ENCODE peak calls at places on chromosome 21, in ten cellular contexts. V is endothelial cell; J is activated naive CD4-positive, alpha-beta T cell treated with anti-CD3 and anti-CD28 coated beads, Interleukin-2, amount 50 U/mL, for 72 hours; F is activated B cell treated with CpG ODN at 0.5 μM for 24 hours; D is T47D; B is mucosa of gallbladder; Q is iris pigment epithelial cell; G is Right ventricle myocardium superior; W is activated CD8-positive, alpha-beta memory T cell treated with anti-CD3 and anti-CD28 coated beads, Interleukin-2, amount 50 U/mL, for 48 hours; Z is substantia nigra. S is an unnamed sample.

GRCh38 chr21:45539046-45539795 is 3.0 kb downstream of the SLC19A1 start:
- DNase-seq in V (no peak), J (no peak), F (peak), D (no peak), B (no peak), Q (no peak), G (peak), W (peak), Z (no peak), S (peak)

GRCh38 chr21:45536301-45537081 is 5.7 kb downstream of the SLC19A1 start:
- DNase-seq in V (no peak), J (no peak), F (no peak), D (no peak), B (no peak), Q (no peak), G (peak), W (peak), Z (no peak), S (no peak)

GRCh38 chr21:39088831-39089380 is 94.3 kb downstream of the PSMG1 start:
- DNase-seq in V (no peak), J (no peak), F (no peak), D (no peak), B (no peak), Q (peak), G (no peak), W (no peak), Z (no peak), S (peak)

GRCh38 chr21:45421071-45421845 is 16.3 kb downstream of the COL18A1 start:
- DNase-seq in V (no peak), J (no peak), F (no peak), D (peak), B (peak), Q (no peak), G (peak), W (no peak), Z (no peak), S (no peak)

GRCh38 chr21:26798856-26799751 is 46.1 kb downstream of the ADAMTS1 start:
- DNase-seq in V (no peak), J (no peak), F (no peak), D (peak), B (no peak), Q (peak), G (no peak), W (no peak), Z (no peak), S (no peak)

GRCh38 chr21:25647632-25648031 is 8.6 kb downstream of the JAM2 start:
- DNase-seq in V (no peak), J (no peak), F (no peak), D (no peak), B (no peak), Q (no peak), G (no peak), W (no peak), Z (no peak), S (no peak)

GRCh38 chr21:44464351-44464750 is 9.0 kb downstream of the LRRC3 start:
- DNase-seq in V (no peak), J (no peak), F (no peak), D (no peak), B (no peak), Q (no peak), G (no peak), W (no peak), Z (no peak), S (no peak)

GRCh38 chr21:25643486-25643885 is 4.4 kb downstream of the JAM2 start:
- DNase-seq in V (no peak), J (no peak), F (no peak), D (no peak), B (no peak), Q (no peak), G (no peak), W (no peak), Z (no peak), S (no peak)

GRCh38 chr21:31872452-31873274 is at the start of gene HUNK:
- DNase-seq in V (peak), J (peak), F (peak), D (peak), B (no peak), Q (peak), G (peak), W (peak), Z (peak), S (peak)

GRCh38 chr21:41726970-41727783 is 39.7 kb downstream of the RIPK4 start:
- DNase-seq in V (no peak), J (no peak), F (no peak), D (peak), B (peak), Q (peak), G (peak), W (no peak), Z (no peak), S (no peak)

GRCh38 chr21:27201197-27201596 is 234.3 kb upstream of the ADAMTS5 start:
- DNase-seq in V (no peak), J (no peak), F (no peak), D (no peak), B (no peak), Q (peak), G (no peak), W (no peak), Z (no peak), S (no peak)

GRCh38 chr21:44847261-44848056 is 26.0 kb downstream of the PTTG1IP start:
- DNase-seq in V (no peak), J (no peak), F (peak), D (no peak), B (no peak), Q (no peak), G (peak), W (no peak), Z (no peak), S (no peak)

GRCh38 chr21:42441963-42442362 is 38.3 kb downstream of the UBASH3A start:
- DNase-seq in V (no peak), J (no peak), F (no peak), D (no peak), B (no peak), Q (no peak), G (no peak), W (no peak), Z (no peak), S (no peak)

GRCh38 chr21:45555557-45556301 is 13.5 kb upstream of the SLC19A1 start:
- DNase-seq in V (peak), J (peak), F (peak), D (peak), B (peak), Q (peak), G (peak), W (peak), Z (peak), S (peak)

GRCh38 chr21:44920694-44921604 is at the start of gene ITGB2:
- DNase-seq in V (no peak), J (peak), F (peak), D (no peak), B (no peak), Q (no peak), G (peak), W (peak), Z (no peak), S (peak)

GRCh38 chr21:16976132-16976666 is 536.6 kb upstream of the CXADR start:
- DNase-seq in V (no peak), J (no peak), F (no peak), D (no peak), B (no peak), Q (peak), G (no peak), W (no peak), Z (no peak), S (no peak)

GRCh38 chr21:44295163-44295601 is 4.7 kb upstream of the PFKL start:
- DNase-seq in V (no peak), J (no peak), F (no peak), D (no peak), B (no peak), Q (no peak), G (peak), W (no peak), Z (no peak), S (no peak)

GRCh38 chr21:15406791-15407190 is 323.0 kb upstream of the USP25 start:
- DNase-seq in V (no peak), J (no peak), F (no peak), D (no peak), B (peak), Q (no peak), G (no peak), W (no peak), Z (no peak), S (no peak)

GRCh38 chr21:16608209-16608830 is 878.5 kb downstream of the USP25 start:
- DNase-seq in V (no peak), J (no peak), F (no peak), D (peak), B (no peak), Q (no peak), G (no peak), W (no peak), Z (no peak), S (no peak)

GRCh38 chr21:28537371-28538079 is 455.2 kb downstream of the LTN1 start:
- DNase-seq in V (no peak), J (no peak), F (no peak), D (no peak), B (no peak), Q (peak), G (no peak), W (no peak), Z (no peak), S (no peak)

GRCh38 chr21:34227386-34227852 is 136.4 kb upstream of the KCNE2 start:
- DNase-seq in V (no peak), J (no peak), F (no peak), D (no peak), B (peak), Q (peak), G (no peak), W (no peak), Z (no peak), S (no peak)

GRCh38 chr21:17931080-17931479 is 111.9 kb upstream of the C21orf91 start:
- DNase-seq in V (no peak), J (peak), F (no peak), D (no peak), B (no peak), Q (no peak), G (no peak), W (no peak), Z (no peak), S (no peak)

GRCh38 chr21:31700040-31700439 is 31.9 kb downstream of the SCAF4 start:
- DNase-seq in V (no peak), J (no peak), F (no peak), D (no peak), B (no peak), Q (no peak), G (no peak), W (no peak), Z (no peak), S (no peak)

GRCh38 chr21:42570841-42571387 is 57.3 kb downstream of the SLC37A1 start:
- DNase-seq in V (peak), J (no peak), F (no peak), D (no peak), B (peak), Q (no peak), G (peak), W (peak), Z (peak), S (no peak)

GRCh38 chr21:28516996-28517592 is 475.6 kb downstream of the LTN1 start:
- DNase-seq in V (peak), J (peak), F (peak), D (peak), B (peak), Q (peak), G (peak), W (peak), Z (peak), S (peak)

GRCh38 chr21:27134513-27134912 is 167.6 kb upstream of the ADAMTS5 start:
- DNase-seq in V (no peak), J (no peak), F (no peak), D (peak), B (no peak), Q (peak), G (no peak), W (no peak), Z (no peak), S (no peak)

GRCh38 chr21:18951291-18952038 is 547.9 kb upstream of the TMPRSS15 start:
- DNase-seq in V (peak), J (no peak), F (no peak), D (peak), B (no peak), Q (no peak), G (no peak), W (no peak), Z (no peak), S (peak)

GRCh38 chr21:44548381-44548780 is 2.9 kb downstream of the KRTAP10-2 start:
- DNase-seq in V (no peak), J (no peak), F (no peak), D (no peak), B (no peak), Q (no peak), G (no peak), W (peak), Z (no peak), S (no peak)

GRCh38 chr21:27359141-27359540 is 392.3 kb upstream of the ADAMTS5 start:
- DNase-seq in V (no peak), J (no peak), F (no peak), D (peak), B (no peak), Q (peak), G (no peak), W (no peak), Z (no peak), S (no peak)

GRCh38 chr21:31184462-31184861 is 146.2 kb upstream of the KRTAP19-8 start:
- DNase-seq in V (no peak), J (peak), F (no peak), D (no peak), B (no peak), Q (no peak), G (no peak), W (peak), Z (no peak), S (peak)

GRCh38 chr21:25370311-25370744 is 237.0 kb downstream of the MRPL39 start:
- DNase-seq in V (no peak), J (no peak), F (no peak), D (no peak), B (peak), Q (peak), G (no peak), W (peak), Z (no peak), S (peak)

GRCh38 chr21:42505090-42505726 is 8.4 kb upstream of the SLC37A1 start:
- DNase-seq in V (no peak), J (no peak), F (no peak), D (no peak), B (no peak), Q (no peak), G (no peak), W (no peak), Z (no peak), S (no peak)

GRCh38 chr21:41801256-41801655 is 34.4 kb upstream of the RIPK4 start:
- DNase-seq in V (no peak), J (no peak), F (no peak), D (no peak), B (no peak), Q (no peak), G (no peak), W (no peak), Z (no peak), S (no peak)

GRCh38 chr21:36641886-36642285 is 57.0 kb upstream of the SIM2 start:
- DNase-seq in V (no peak), J (no peak), F (no peak), D (no peak), B (no peak), Q (no peak), G (no peak), W (no peak), Z (no peak), S (no peak)

GRCh38 chr21:24290151-24290833 is 1317.0 kb downstream of the MRPL39 start:
- DNase-seq in V (no peak), J (peak), F (no peak), D (peak), B (no peak), Q (no peak), G (no peak), W (no peak), Z (no peak), S (peak)

GRCh38 chr21:35674895-35675470 is 385.3 kb downstream of the SETD4 start:
- DNase-seq in V (no peak), J (no peak), F (no peak), D (no peak), B (no peak), Q (no peak), G (no peak), W (no peak), Z (no peak), S (no peak)

GRCh38 chr21:28822882-28823335 is 169.8 kb downstream of the LTN1 start:
- DNase-seq in V (no peak), J (no peak), F (no peak), D (peak), B (no peak), Q (peak), G (no peak), W (no peak), Z (no peak), S (no peak)

S was measured in activated CD4-positive, alpha-beta T cell treated with anti-CD3 and anti-CD28 coated beads for 36 hours.